ENCODE peak calls at places on chromosomes 3 and 15, in eight cellular contexts. One of them, this sample, is unnamed.

GRCh38 chr3:46695177-46695961 is 1.9 kb upstream of the ALS2CL start:
- DNase-seq in occipital lobe: no peak
- DNase-seq in Kasumi-1: peak; percentile 94
- DNase-seq in transverse colon: peak; percentile 35
- DNase-seq in T1000: no peak
- DNase-seq in NCI-H1417: no peak
- DNase-seq in A549: peak; percentile 40
- DNase-seq in GM19239: peak; percentile 36
- DNase-seq in this sample: peak; percentile 42

GRCh38 chr3:183560607-183561006 is 5.1 kb upstream of the KLHL6 start:
- DNase-seq in NCI-H1417: peak; percentile 14
- DNase-seq in Kasumi-1: peak; percentile 27
- DNase-seq in A549: peak; percentile 15
- DNase-seq in GM19239: no peak
- DNase-seq in T1000: no peak
- DNase-seq in occipital lobe: no peak
- DNase-seq in transverse colon: no peak
- DNase-seq in this sample: peak; percentile 20

GRCh38 chr15:60000113-60000823 is 3.8 kb upstream of the FOXB1 start:
- DNase-seq in A549: no peak
- DNase-seq in NCI-H1417: peak; percentile 97
- DNase-seq in occipital lobe: no peak
- DNase-seq in T1000: no peak
- DNase-seq in GM19239: no peak
- DNase-seq in Kasumi-1: no peak
- DNase-seq in transverse colon: no peak
- DNase-seq in this sample: peak; percentile 47

GRCh38 chr3:65354880-65355279 is 667.1 kb upstream of the ADAMTS9 start:
- DNase-seq in NCI-H1417: no peak
- DNase-seq in transverse colon: no peak
- DNase-seq in T1000: no peak
- DNase-seq in GM19239: no peak
- DNase-seq in A549: no peak
- DNase-seq in occipital lobe: no peak
- DNase-seq in Kasumi-1: no peak
- DNase-seq in this sample: no peak

GRCh38 chr3:47791193-47791855 is 9.6 kb upstream of the SMARCC1 start:
- DNase-seq in Kasumi-1: no peak
- DNase-seq in T1000: no peak
- DNase-seq in transverse colon: no peak
- DNase-seq in GM19239: no peak
- DNase-seq in occipital lobe: no peak
- DNase-seq in NCI-H1417: no peak
- DNase-seq in A549: no peak
- DNase-seq in this sample: no peak

GRCh38 chr15:60713096-60714084 is 234.4 kb upstream of the ICE2 start:
- DNase-seq in A549: no peak
- DNase-seq in transverse colon: no peak
- DNase-seq in occipital lobe: no peak
- DNase-seq in NCI-H1417: no peak
- DNase-seq in Kasumi-1: no peak
- DNase-seq in GM19239: no peak
- DNase-seq in T1000: no peak
- DNase-seq in this sample: no peak

GRCh38 chr15:90143176-90143655 is 40.9 kb upstream of the IDH2 start:
- DNase-seq in A549: peak; percentile 88
- DNase-seq in Kasumi-1: peak; percentile 58
- DNase-seq in T1000: no peak
- DNase-seq in transverse colon: peak; percentile 85
- DNase-seq in GM19239: peak; percentile 54
- DNase-seq in occipital lobe: no peak
- DNase-seq in NCI-H1417: peak; percentile 84
- DNase-seq in this sample: peak; percentile 97

GRCh38 chr15:32786906-32787305 is 69.1 kb downstream of the GREM1 start:
- DNase-seq in T1000: no peak
- DNase-seq in A549: no peak
- DNase-seq in transverse colon: no peak
- DNase-seq in GM19239: no peak
- DNase-seq in NCI-H1417: no peak
- DNase-seq in Kasumi-1: no peak
- DNase-seq in occipital lobe: no peak
- DNase-seq in this sample: no peak

GRCh38 chr15:65578904-65579728 is 31.8 kb downstream of the INTS14 start:
- DNase-seq in T1000: no peak
- DNase-seq in occipital lobe: no peak
- DNase-seq in Kasumi-1: peak; percentile 25
- DNase-seq in NCI-H1417: peak; percentile 47
- DNase-seq in transverse colon: no peak
- DNase-seq in GM19239: no peak
- DNase-seq in A549: no peak
- DNase-seq in this sample: peak; percentile 24

GRCh38 chr3:151283907-151284461 is 5.6 kb upstream of the P2RY14 start:
- DNase-seq in Kasumi-1: no peak
- DNase-seq in NCI-H1417: no peak
- DNase-seq in transverse colon: no peak
- DNase-seq in T1000: no peak
- DNase-seq in A549: peak; percentile 9
- DNase-seq in occipital lobe: no peak
- DNase-seq in GM19239: no peak
- DNase-seq in this sample: no peak

GRCh38 chr3:48990636-48991421 is 788 bp downstream of the P4HTM start:
- DNase-seq in occipital lobe: no peak
- DNase-seq in T1000: no peak
- DNase-seq in transverse colon: peak; percentile 39
- DNase-seq in NCI-H1417: peak; percentile 65
- DNase-seq in GM19239: no peak
- DNase-seq in A549: peak; percentile 44
- DNase-seq in Kasumi-1: no peak
- DNase-seq in this sample: peak; percentile 40

GRCh38 chr15:67077641-67078215 is 12.3 kb downstream of the SMAD3 start:
- DNase-seq in Kasumi-1: no peak
- DNase-seq in GM19239: no peak
- DNase-seq in T1000: no peak
- DNase-seq in A549: no peak
- DNase-seq in NCI-H1417: no peak
- DNase-seq in transverse colon: peak; percentile 77
- DNase-seq in occipital lobe: no peak
- DNase-seq in this sample: peak; percentile 6

GRCh38 chr3:37935290-37935668 is 55.3 kb upstream of the VILL start:
- DNase-seq in GM19239: no peak
- DNase-seq in Kasumi-1: no peak
- DNase-seq in A549: peak; percentile 67
- DNase-seq in T1000: no peak
- DNase-seq in occipital lobe: no peak
- DNase-seq in NCI-H1417: no peak
- DNase-seq in transverse colon: no peak
- DNase-seq in this sample: no peak

GRCh38 chr3:72683068-72683467 is 165.2 kb downstream of the SHQ1 start:
- DNase-seq in NCI-H1417: peak; percentile 96
- DNase-seq in Kasumi-1: no peak
- DNase-seq in T1000: no peak
- DNase-seq in transverse colon: no peak
- DNase-seq in occipital lobe: no peak
- DNase-seq in GM19239: no peak
- DNase-seq in A549: no peak
- DNase-seq in this sample: peak; percentile 50

GRCh38 chr3:127484601-127485388 is 105.7 kb downstream of the TPRA1 start:
- DNase-seq in GM19239: no peak
- DNase-seq in transverse colon: no peak
- DNase-seq in NCI-H1417: no peak
- DNase-seq in T1000: no peak
- DNase-seq in Kasumi-1: no peak
- DNase-seq in A549: no peak
- DNase-seq in occipital lobe: no peak
- DNase-seq in this sample: no peak

GRCh38 chr3:39809181-39809994 is at the start of gene MYRIP:
- DNase-seq in A549: no peak
- DNase-seq in Kasumi-1: peak; percentile 24
- DNase-seq in transverse colon: peak; percentile 81
- DNase-seq in GM19239: peak; percentile 70
- DNase-seq in NCI-H1417: peak; percentile 85
- DNase-seq in occipital lobe: peak; percentile 62
- DNase-seq in T1000: peak; percentile 5
- DNase-seq in this sample: peak; percentile 78

GRCh38 chr3:171286580-171287249 is 173.5 kb downstream of the TNIK start:
- DNase-seq in NCI-H1417: peak; percentile 13
- DNase-seq in GM19239: no peak
- DNase-seq in occipital lobe: no peak
- DNase-seq in A549: no peak
- DNase-seq in Kasumi-1: no peak
- DNase-seq in transverse colon: no peak
- DNase-seq in T1000: no peak
- DNase-seq in this sample: no peak

GRCh38 chr3:57158813-57159678 is 6.1 kb downstream of the IL17RD start:
- DNase-seq in T1000: no peak
- DNase-seq in transverse colon: no peak
- DNase-seq in A549: no peak
- DNase-seq in GM19239: no peak
- DNase-seq in Kasumi-1: peak; percentile 73
- DNase-seq in NCI-H1417: peak; percentile 63
- DNase-seq in occipital lobe: no peak
- DNase-seq in this sample: no peak

GRCh38 chr3:98690876-98691275 is 72.3 kb upstream of the ST3GAL6 start:
- DNase-seq in occipital lobe: no peak
- DNase-seq in transverse colon: no peak
- DNase-seq in T1000: no peak
- DNase-seq in A549: no peak
- DNase-seq in GM19239: no peak
- DNase-seq in Kasumi-1: no peak
- DNase-seq in NCI-H1417: no peak
- DNase-seq in this sample: no peak

GRCh38 chr3:172410702-172411477 is 37.4 kb downstream of the GHSR start:
- DNase-seq in Kasumi-1: no peak
- DNase-seq in occipital lobe: no peak
- DNase-seq in transverse colon: no peak
- DNase-seq in T1000: no peak
- DNase-seq in A549: no peak
- DNase-seq in GM19239: no peak
- DNase-seq in NCI-H1417: no peak
- DNase-seq in this sample: no peak

GRCh38 chr15:101444015-101444414 is 45.5 kb downstream of the PCSK6 start:
- DNase-seq in occipital lobe: no peak
- DNase-seq in transverse colon: no peak
- DNase-seq in T1000: no peak
- DNase-seq in A549: no peak
- DNase-seq in NCI-H1417: no peak
- DNase-seq in GM19239: no peak
- DNase-seq in Kasumi-1: no peak
- DNase-seq in this sample: no peak

GRCh38 chr3:8357859-8358258 is 143.8 kb upstream of the LMCD1 start:
- DNase-seq in transverse colon: no peak
- DNase-seq in A549: no peak
- DNase-seq in occipital lobe: no peak
- DNase-seq in T1000: no peak
- DNase-seq in GM19239: no peak
- DNase-seq in NCI-H1417: no peak
- DNase-seq in Kasumi-1: no peak
- DNase-seq in this sample: no peak

GRCh38 chr3:40975711-40976121 is 223.6 kb upstream of the CTNNB1 start:
- DNase-seq in Kasumi-1: no peak
- DNase-seq in transverse colon: no peak
- DNase-seq in occipital lobe: no peak
- DNase-seq in NCI-H1417: no peak
- DNase-seq in A549: no peak
- DNase-seq in GM19239: no peak
- DNase-seq in T1000: no peak
- DNase-seq in this sample: no peak

GRCh38 chr3:177294221-177294620 is 96.9 kb upstream of the TBL1XR1 start:
- DNase-seq in occipital lobe: no peak
- DNase-seq in GM19239: no peak
- DNase-seq in A549: no peak
- DNase-seq in transverse colon: no peak
- DNase-seq in Kasumi-1: no peak
- DNase-seq in T1000: no peak
- DNase-seq in NCI-H1417: no peak
- DNase-seq in this sample: no peak

GRCh38 chr3:129569856-129570255 is 26.9 kb downstream of the H1-8 start:
- DNase-seq in transverse colon: no peak
- DNase-seq in Kasumi-1: no peak
- DNase-seq in occipital lobe: no peak
- DNase-seq in GM19239: no peak
- DNase-seq in T1000: no peak
- DNase-seq in A549: no peak
- DNase-seq in NCI-H1417: no peak
- DNase-seq in this sample: no peak

GRCh38 chr15:93037341-93038063 is 51.5 kb downstream of the RGMA start:
- DNase-seq in Kasumi-1: no peak
- DNase-seq in GM19239: no peak
- DNase-seq in NCI-H1417: peak; percentile 21
- DNase-seq in A549: no peak
- DNase-seq in occipital lobe: peak; percentile 23
- DNase-seq in T1000: no peak
- DNase-seq in transverse colon: no peak
- DNase-seq in this sample: peak; percentile 73

GRCh38 chr15:48520376-48521155 is 124.9 kb downstream of the FBN1 start:
- DNase-seq in transverse colon: no peak
- DNase-seq in GM19239: no peak
- DNase-seq in NCI-H1417: no peak
- DNase-seq in Kasumi-1: no peak
- DNase-seq in A549: peak; percentile 4
- DNase-seq in T1000: no peak
- DNase-seq in occipital lobe: no peak
- DNase-seq in this sample: peak; percentile 27

This sample was measured in NCI-H82.